ENCODE peak calls at places on chromosomes 16 and 17, in four cellular contexts. L is transverse colon, E is vagina, Y is HCT116. X is an unnamed sample.

GRCh38 chr16:28531777-28532744 is 6.7 kb downstream of the NUPR1 start:
- DNase-seq in L (peak), E (no peak), Y (peak), X (no peak)

GRCh38 chr16:88442811-88443576 is 10.1 kb upstream of the ZFPM1 start:
- DNase-seq in L (peak), E (no peak), Y (peak), X (peak)

GRCh38 chr16:49992825-49993224 is 32.2 kb upstream of the CNEP1R1 start:
- DNase-seq in L (no peak), E (no peak), Y (no peak), X (no peak)

GRCh38 chr16:54921229-54921824 is 9.3 kb upstream of the IRX5 start:
- DNase-seq in L (no peak), E (no peak), Y (no peak), X (no peak)

GRCh38 chr16:30187971-30188561 is 4.7 kb downstream of the CORO1A start:
- DNase-seq in L (no peak), E (no peak), Y (no peak), X (no peak)

GRCh38 chr17:13792314-13792713 is 190.6 kb upstream of the HS3ST3A1 start:
- DNase-seq in L (no peak), E (no peak), Y (no peak), X (no peak)

GRCh38 chr17:29112780-29113295 is 67.4 kb downstream of the MYO18A start:
- DNase-seq in L (no peak), E (no peak), Y (no peak), X (no peak)

GRCh38 chr17:44607836-44608690 is 48.2 kb upstream of the MEIOC start:
- DNase-seq in L (no peak), E (no peak), Y (no peak), X (no peak)

GRCh38 chr17:73650147-73650546 is 5.9 kb upstream of the SDK2 start:
- DNase-seq in L (peak), E (no peak), Y (no peak), X (no peak)

GRCh38 chr17:6464446-6465041 is 20.3 kb downstream of the PIMREG start:
- DNase-seq in L (no peak), E (no peak), Y (no peak), X (no peak)

GRCh38 chr16:26701243-26701886 is 365.4 kb upstream of the C16orf82 start:
- DNase-seq in L (no peak), E (no peak), Y (no peak), X (no peak)

GRCh38 chr17:43438626-43439529 is 40.1 kb downstream of the ARL4D start:
- DNase-seq in L (no peak), E (no peak), Y (no peak), X (no peak)

GRCh38 chr17:4785311-4786110 is 653 bp downstream of the VMO1 start:
- DNase-seq in L (no peak), E (no peak), Y (no peak), X (no peak)

GRCh38 chr17:804541-805435 is 22.6 kb downstream of the MRM3 start:
- DNase-seq in L (no peak), E (no peak), Y (no peak), X (no peak)

GRCh38 chr17:60720763-60721531 is 43.3 kb downstream of the BCAS3 start:
- DNase-seq in L (peak), E (no peak), Y (peak), X (peak)

GRCh38 chr16:683396-684066 is 603 bp downstream of the JMJD8 start:
- DNase-seq in L (no peak), E (no peak), Y (no peak), X (no peak)

GRCh38 chr16:74257061-74257460 is 39.6 kb upstream of the PSMD7 start:
- DNase-seq in L (no peak), E (peak), Y (no peak), X (no peak)

GRCh38 chr17:44409309-44410028 is 20.0 kb upstream of the ITGA2B start:
- DNase-seq in L (no peak), E (no peak), Y (no peak), X (no peak)

GRCh38 chr16:3950343-3951193 is 70.1 kb upstream of the CREBBP start:
- DNase-seq in L (peak), E (no peak), Y (no peak), X (no peak)

GRCh38 chr16:2329532-2329931 is 11.0 kb downstream of the ABCA3 start:
- DNase-seq in L (no peak), E (no peak), Y (no peak), X (no peak)

GRCh38 chr17:39950871-39951348 is 11.9 kb upstream of the GSDMA start:
- DNase-seq in L (no peak), E (no peak), Y (no peak), X (no peak)

GRCh38 chr17:61627125-61627524 is 36.1 kb upstream of the NACA2 start:
- DNase-seq in L (no peak), E (no peak), Y (no peak), X (no peak)

GRCh38 chr17:2250140-2251095 is 53.2 kb downstream of the SMG6 start:
- DNase-seq in L (no peak), E (no peak), Y (no peak), X (no peak)

GRCh38 chr16:82855471-82855870 is 228.7 kb downstream of the CDH13 start:
- DNase-seq in L (no peak), E (no peak), Y (no peak), X (no peak)

GRCh38 chr16:90026135-90026534 is 6.9 kb upstream of the DBNDD1 start:
- DNase-seq in L (no peak), E (no peak), Y (no peak), X (no peak)

GRCh38 chr17:3989156-3989886 is 25.1 kb upstream of the ATP2A3 start:
- DNase-seq in L (peak), E (no peak), Y (no peak), X (no peak)

GRCh38 chr17:1492249-1493206 is at the start of gene MYO1C:
- DNase-seq in L (no peak), E (no peak), Y (no peak), X (no peak)

GRCh38 chr16:29940656-29941055 is 14.6 kb upstream of the KCTD13 start:
- DNase-seq in L (no peak), E (no peak), Y (no peak), X (no peak)

GRCh38 chr17:27529230-27529796 is 73.1 kb downstream of the KSR1 start:
- DNase-seq in L (no peak), E (no peak), Y (no peak), X (no peak)

GRCh38 chr17:55285340-55286301 is 20.9 kb downstream of the HLF start:
- DNase-seq in L (peak), E (peak), Y (no peak), X (no peak)

GRCh38 chr16:586047-586644 is 3.7 kb upstream of the RAB40C start:
- DNase-seq in L (no peak), E (no peak), Y (no peak), X (no peak)

GRCh38 chr17:45339646-45340605 is 23.1 kb upstream of the MAP3K14 start:
- DNase-seq in L (no peak), E (peak), Y (no peak), X (no peak)

GRCh38 chr17:55062921-55063320 is 94.4 kb downstream of the STXBP4 start:
- DNase-seq in L (no peak), E (no peak), Y (no peak), X (no peak)

GRCh38 chr17:37045271-37045946 is 96.7 kb downstream of the AATF start:
- DNase-seq in L (no peak), E (no peak), Y (no peak), X (no peak)

GRCh38 chr17:48153711-48154642 is 46.4 kb downstream of the SNX11 start:
- DNase-seq in L (peak), E (no peak), Y (peak), X (no peak)

GRCh38 chr16:28149016-28149888 is 62.5 kb downstream of the XPO6 start:
- DNase-seq in L (no peak), E (no peak), Y (no peak), X (no peak)

GRCh38 chr17:47714773-47715396 is 18.2 kb upstream of the TBX21 start:
- DNase-seq in L (peak), E (no peak), Y (no peak), X (no peak)

GRCh38 chr16:49467540-49468372 is 94.2 kb downstream of the C16orf78 start:
- DNase-seq in L (no peak), E (peak), Y (no peak), X (no peak)

GRCh38 chr17:74871329-74872076 is 1.3 kb downstream of the FDXR start:
- DNase-seq in L (no peak), E (no peak), Y (no peak), X (no peak)

GRCh38 chr17:63840591-63841349 is 1.7 kb downstream of the SMARCD2 start:
- DNase-seq in L (no peak), E (no peak), Y (no peak), X (no peak)

GRCh38 chr17:63837480-63837879 is 5.0 kb downstream of the SMARCD2 start:
- DNase-seq in L (no peak), E (no peak), Y (no peak), X (no peak)

GRCh38 chr17:63836811-63837210 is 5.7 kb downstream of the SMARCD2 start:
- DNase-seq in L (no peak), E (no peak), Y (no peak), X (no peak)

GRCh38 chr17:63837962-63838585 is 4.4 kb downstream of the SMARCD2 start:
- DNase-seq in L (no peak), E (no peak), Y (no peak), X (no peak)

GRCh38 chr17:63838586-63839184 is 3.8 kb downstream of the SMARCD2 start:
- DNase-seq in L (peak), E (peak), Y (no peak), X (no peak)
- TF ChIP-seq POLR2AphosphoS5 in L (peak), E (peak), Y (no peak), X (no peak)

GRCh38 chr16:47460755-47461597 is at the start of the genes ITFG1 and PHKB:
- DNase-seq in L (peak), E (peak), Y (peak), X (peak)
- TF ChIP-seq POLR2A in L (peak), E (no peak), Y (peak), X (peak)

DNA sequence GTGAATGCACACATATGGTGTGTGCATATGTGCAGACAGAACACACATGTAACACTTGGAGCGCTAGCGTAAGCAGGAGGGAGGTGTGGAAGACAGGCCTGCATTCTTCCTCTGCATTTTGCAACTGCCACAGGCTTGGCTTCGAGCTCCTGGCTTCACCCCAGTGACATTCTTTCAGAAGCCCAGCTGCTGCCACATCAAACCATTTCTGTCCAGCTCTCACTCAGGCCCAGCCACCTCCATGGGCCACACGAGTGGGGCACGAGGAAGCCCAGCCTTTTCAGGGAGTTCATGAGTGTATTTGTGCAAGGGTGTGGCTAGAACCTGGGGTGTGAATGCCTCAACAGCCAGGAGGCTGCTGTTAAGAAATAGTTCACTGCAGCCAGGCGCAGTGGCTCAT is 18.8 kb downstream of the LGALS3BP start:
- DNase-seq in L (peak), E (no peak), Y (no peak), X (no peak)
- TF ChIP-seq POLR2AphosphoS5 in L (no peak), E (peak), Y (no peak), X (no peak)

DNA sequence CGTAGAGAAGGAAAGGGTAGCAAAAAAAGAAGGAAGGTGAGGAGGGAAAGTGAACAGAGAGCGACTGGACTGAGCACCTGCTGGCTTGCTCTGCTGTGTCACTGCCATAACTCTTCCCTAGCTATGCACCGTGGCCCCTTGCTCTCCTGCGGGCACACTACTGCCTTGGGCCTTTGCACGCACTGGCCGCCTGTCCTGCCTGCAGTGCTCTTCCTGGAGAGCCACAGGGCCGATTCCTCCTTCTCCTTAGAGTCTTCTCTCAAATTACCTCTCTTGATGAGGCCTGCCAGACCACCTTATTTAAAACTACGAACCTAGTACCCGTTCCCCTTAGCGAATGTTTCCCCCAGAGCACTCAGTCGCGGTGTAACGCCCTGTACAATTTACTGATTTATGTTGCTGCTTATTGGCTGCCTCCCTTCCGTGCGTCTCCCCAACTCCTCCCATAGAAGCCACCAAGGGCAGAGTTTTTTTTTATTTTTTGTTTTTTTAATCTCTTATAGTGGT is 70.3 kb downstream of the RAI1 start:
- DNase-seq in L (no peak), E (no peak), Y (no peak), X (no peak)
- TF ChIP-seq POLR2A in L (no peak), E (no peak), Y (no peak), X (no peak)

GRCh38 chr16:10502766-10503165 is 77.6 kb downstream of the EMP2 start:
- DNase-seq in L (no peak), E (no peak), Y (no peak), X (no peak)
- TF ChIP-seq POLR2AphosphoS5 in L (no peak), E (no peak), Y (no peak), X (no peak)

GRCh38 chr17:56754523-56755208 is 79.1 kb downstream of the C17orf67 start:
- DNase-seq in L (no peak), E (no peak), Y (no peak), X (no peak)

GRCh38 chr17:56755310-56755709 is 78.4 kb downstream of the C17orf67 start:
- DNase-seq in L (no peak), E (no peak), Y (no peak), X (no peak)

GRCh38 chr17:56752263-56752662 is 81.5 kb downstream of the C17orf67 start:
- DNase-seq in L (no peak), E (no peak), Y (no peak), X (no peak)

GRCh38 chr17:56756536-56756935 is 77.2 kb downstream of the C17orf67 start:
- DNase-seq in L (no peak), E (no peak), Y (no peak), X (no peak)

GRCh38 chr17:56751145-56751743 is 82.5 kb downstream of the C17orf67 start:
- DNase-seq in L (no peak), E (no peak), Y (no peak), X (no peak)
- TF ChIP-seq POLR2A in L (no peak), E (no peak), Y (no peak), X (no peak)

GRCh38 chr17:82545071-82545462 is 25.5 kb downstream of the FOXK2 start:
- DNase-seq in L (no peak), E (no peak), Y (no peak), X (no peak)
- TF ChIP-seq POLR2AphosphoS5 in L (peak), E (no peak), Y (no peak), X (no peak)

DNA sequence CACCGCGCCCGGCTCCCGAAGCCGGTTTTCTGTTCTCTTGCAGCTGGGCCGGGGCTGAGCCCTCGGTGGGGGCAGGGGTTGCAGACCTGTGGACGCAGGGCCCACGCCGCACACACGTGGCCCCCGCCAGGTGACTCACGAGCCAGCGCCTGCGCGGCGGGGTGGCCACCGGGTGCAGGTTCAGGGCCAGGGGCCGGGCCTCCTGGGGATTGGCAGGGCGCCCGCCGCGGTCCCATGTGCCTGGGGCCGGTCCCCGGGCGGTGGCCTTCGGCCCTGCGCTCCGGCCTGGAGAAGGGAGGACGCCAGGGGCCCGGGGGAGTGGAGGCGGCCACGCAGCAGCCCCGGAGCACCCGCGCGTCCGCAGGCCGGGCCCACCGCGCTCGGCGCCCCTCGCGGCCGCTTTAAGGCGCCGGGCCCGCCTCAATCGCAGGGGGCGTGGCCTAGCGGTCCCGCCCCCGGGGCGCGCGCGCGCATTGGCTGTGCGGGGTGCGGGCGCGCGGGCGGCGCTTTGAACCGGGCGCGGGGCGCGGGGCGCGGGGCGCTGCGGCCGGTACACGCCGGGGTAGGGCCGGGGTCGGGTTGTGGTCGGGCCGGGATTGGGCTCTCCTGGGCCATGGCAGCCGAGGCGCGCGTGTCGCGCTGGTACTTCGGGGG is at the start of gene SLC25A10:
- DNase-seq in L (peak), E (no peak), Y (peak), X (peak)
- TF ChIP-seq POLR2A in L (peak), E (no peak), Y (peak), X (no peak)

DNA sequence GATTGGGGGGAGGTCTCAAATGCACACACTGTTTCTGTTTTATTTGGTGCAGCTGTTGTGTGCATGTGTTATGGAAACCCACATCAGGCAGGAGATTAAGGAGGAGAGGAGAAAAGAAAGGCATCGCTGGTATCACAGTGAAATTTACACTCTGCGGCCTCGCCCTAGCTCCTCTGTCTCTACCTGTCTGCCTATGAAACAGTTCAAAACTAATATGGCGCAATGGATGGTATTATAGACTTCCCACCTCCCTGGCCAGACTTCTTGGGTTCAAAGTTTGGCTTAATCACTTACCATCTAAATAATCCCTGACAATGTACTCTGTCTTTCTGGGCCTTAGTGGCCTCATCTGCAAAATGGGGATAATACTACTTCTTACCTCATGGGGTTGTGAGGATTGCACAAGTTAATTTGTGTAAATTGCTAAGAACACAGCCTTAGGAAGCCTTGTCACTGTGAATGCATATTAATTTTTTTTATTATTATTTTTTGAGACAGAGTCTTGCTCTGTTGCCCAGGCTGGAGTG is 1.4 kb upstream of the ABCC1 start:
- DNase-seq in L (no peak), E (no peak), Y (no peak), X (no peak)
- TF ChIP-seq POLR2AphosphoS5 in L (no peak), E (no peak), Y (no peak), X (no peak)

GRCh38 chr16:46882304-46882939 is 1.7 kb upstream of the GPT2 start:
- DNase-seq in L (no peak), E (no peak), Y (no peak), X (no peak)
- TF ChIP-seq POLR2A in L (no peak), E (no peak), Y (no peak), X (no peak)

X was measured in GM12892.